ENCODE peak calls at places on chromosomes 13 and 19, in six cellular contexts. One of them, this sample, is unnamed.

GRCh38 chr13:51959773-51960172 is 51.5 kb downstream of the ATP7B start:
- DNase-seq in cardiac fibroblast: no peak
- DNase-seq in astrocyte of the spinal cord: no peak
- DNase-seq in kidney epithelial cell: no peak
- DNase-seq in breast epithelium: no peak
- DNase-seq in AG04450: no peak
- DNase-seq in this sample: no peak

GRCh38 chr13:101218484-101218883 is 197.8 kb downstream of the NALCN start:
- DNase-seq in cardiac fibroblast: no peak
- DNase-seq in astrocyte of the spinal cord: no peak
- DNase-seq in kidney epithelial cell: no peak
- DNase-seq in breast epithelium: no peak
- DNase-seq in AG04450: no peak
- DNase-seq in this sample: no peak

GRCh38 chr19:16051254-16052025 is 24.9 kb upstream of the TPM4 start:
- DNase-seq in cardiac fibroblast: peak; percentile 42
- DNase-seq in astrocyte of the spinal cord: no peak
- DNase-seq in kidney epithelial cell: no peak
- DNase-seq in breast epithelium: no peak
- DNase-seq in AG04450: no peak
- DNase-seq in this sample: no peak

GRCh38 chr19:57099199-57099661 is 20.6 kb upstream of the USP29 start:
- DNase-seq in cardiac fibroblast: peak; percentile 51
- DNase-seq in astrocyte of the spinal cord: no peak
- DNase-seq in kidney epithelial cell: no peak
- DNase-seq in breast epithelium: peak; percentile 61
- DNase-seq in AG04450: no peak
- DNase-seq in this sample: peak; percentile 1

GRCh38 chr19:13959141-13959961 is 7.0 kb downstream of the DCAF15 start:
- DNase-seq in cardiac fibroblast: no peak
- DNase-seq in astrocyte of the spinal cord: no peak
- DNase-seq in kidney epithelial cell: no peak
- DNase-seq in breast epithelium: no peak
- DNase-seq in AG04450: no peak
- DNase-seq in this sample: no peak

GRCh38 chr19:18445252-18445948 is 7.5 kb upstream of the ISYNA1 start:
- DNase-seq in cardiac fibroblast: no peak
- DNase-seq in astrocyte of the spinal cord: no peak
- DNase-seq in kidney epithelial cell: no peak
- DNase-seq in breast epithelium: no peak
- DNase-seq in AG04450: no peak
- DNase-seq in this sample: no peak

GRCh38 chr19:7907544-7907943 is 3.9 kb downstream of the MAP2K7 start:
- DNase-seq in cardiac fibroblast: no peak
- DNase-seq in astrocyte of the spinal cord: no peak
- DNase-seq in kidney epithelial cell: no peak
- DNase-seq in breast epithelium: no peak
- DNase-seq in AG04450: no peak
- DNase-seq in this sample: no peak

GRCh38 chr19:49710372-49710951 is 19.5 kb downstream of the CPT1C start:
- DNase-seq in cardiac fibroblast: peak; percentile 42
- DNase-seq in astrocyte of the spinal cord: peak; percentile 64
- DNase-seq in kidney epithelial cell: peak; percentile 28
- DNase-seq in breast epithelium: no peak
- DNase-seq in AG04450: no peak
- DNase-seq in this sample: no peak

GRCh38 chr19:49950956-49951526 is 9.9 kb downstream of the SIGLEC11 start:
- DNase-seq in cardiac fibroblast: no peak
- DNase-seq in astrocyte of the spinal cord: no peak
- DNase-seq in kidney epithelial cell: no peak
- DNase-seq in breast epithelium: peak; percentile 34
- DNase-seq in AG04450: no peak
- DNase-seq in this sample: no peak

DNA sequence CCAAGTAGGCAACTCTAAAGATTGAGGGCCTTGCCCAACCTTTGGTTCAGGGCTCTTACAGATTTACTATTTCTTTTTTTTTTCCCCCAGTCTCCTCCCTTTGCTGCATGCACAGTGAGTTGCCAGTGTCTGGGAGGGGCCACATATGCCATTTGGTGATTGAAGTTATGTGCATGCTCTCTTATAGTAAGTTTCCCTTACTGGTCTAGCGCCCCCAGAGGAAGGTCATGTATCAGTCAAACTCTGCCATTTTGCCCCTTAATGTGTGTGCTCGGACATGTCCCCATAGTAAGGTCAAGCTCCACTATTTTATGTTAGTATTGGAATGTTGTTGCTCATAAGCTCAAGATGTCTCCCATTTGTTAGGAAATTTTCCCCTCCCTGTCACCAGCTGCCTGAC is 1138.0 kb upstream of the SLC10A2 start:
- DNase-seq in cardiac fibroblast: no peak
- DNase-seq in astrocyte of the spinal cord: no peak
- DNase-seq in kidney epithelial cell: no peak
- DNase-seq in breast epithelium: no peak
- DNase-seq in AG04450: no peak
- DNase-seq in this sample: no peak
- TF ChIP-seq CTCF in cardiac fibroblast: no peak
- TF ChIP-seq CTCF in astrocyte of the spinal cord: no peak
- TF ChIP-seq CTCF in kidney epithelial cell: no peak
- TF ChIP-seq CTCF in breast epithelium: no peak
- TF ChIP-seq CTCF in AG04450: no peak
- TF ChIP-seq CTCF in this sample: no peak

DNA sequence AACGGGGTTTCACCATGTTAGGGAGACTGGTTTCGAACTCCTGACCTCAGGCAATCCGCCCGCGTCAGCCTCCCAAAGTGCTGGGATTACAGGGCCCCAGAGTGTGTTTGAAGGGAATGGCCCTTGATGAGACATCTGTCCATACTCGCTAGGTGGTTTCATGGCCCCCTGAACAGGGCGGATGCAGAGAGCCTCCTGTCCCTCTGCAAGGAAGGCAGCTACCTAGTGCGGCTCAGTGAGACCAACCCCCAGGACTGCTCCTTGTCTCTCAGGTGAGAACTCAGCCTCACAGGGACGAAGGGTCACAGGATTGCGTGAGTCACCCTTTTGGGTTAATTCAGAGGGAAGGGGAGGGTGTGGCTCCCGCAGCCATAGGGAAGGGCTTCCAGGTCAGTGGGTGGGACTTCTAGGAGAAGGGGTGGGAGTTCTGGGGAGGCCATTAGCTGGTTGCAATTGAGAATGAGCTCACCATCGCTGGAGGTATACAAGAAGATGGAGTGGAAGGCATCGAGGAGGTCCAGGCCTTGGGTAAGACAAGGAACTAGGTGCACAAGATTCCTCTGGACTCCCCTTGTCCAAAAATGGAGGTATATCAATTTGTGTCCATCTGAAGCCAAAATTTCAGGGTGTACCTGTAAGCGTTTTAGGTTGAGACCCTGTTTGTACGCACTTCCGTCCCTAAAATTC is 9.2 kb downstream of the SHD start:
- DNase-seq in cardiac fibroblast: no peak
- DNase-seq in astrocyte of the spinal cord: no peak
- DNase-seq in kidney epithelial cell: no peak
- DNase-seq in breast epithelium: no peak
- DNase-seq in AG04450: no peak
- DNase-seq in this sample: no peak
- H3K4me3 ChIP-seq in cardiac fibroblast: no peak overlapping the region
- H3K4me3 ChIP-seq in astrocyte of the spinal cord: no peak overlapping the region
- H3K4me3 ChIP-seq in kidney epithelial cell: no peak overlapping the region
- H3K4me3 ChIP-seq in breast epithelium: no peak overlapping the region
- H3K4me3 ChIP-seq in AG04450: no peak overlapping the region
- H3K4me3 ChIP-seq in this sample: no peak overlapping the region

GRCh38 chr19:45794627-45795026 is 2.0 kb upstream of the DMWD start:
- DNase-seq in cardiac fibroblast: no peak
- DNase-seq in astrocyte of the spinal cord: no peak
- DNase-seq in kidney epithelial cell: no peak
- DNase-seq in breast epithelium: no peak
- DNase-seq in AG04450: no peak
- DNase-seq in this sample: no peak
- TF ChIP-seq CTCF in cardiac fibroblast: no peak
- TF ChIP-seq CTCF in astrocyte of the spinal cord: no peak
- TF ChIP-seq CTCF in kidney epithelial cell: no peak
- TF ChIP-seq CTCF in breast epithelium: no peak
- TF ChIP-seq CTCF in AG04450: no peak
- TF ChIP-seq CTCF in this sample: no peak

GRCh38 chr19:53824134-53824611 is at the start of gene NLRP12:
- DNase-seq in cardiac fibroblast: no peak
- DNase-seq in astrocyte of the spinal cord: no peak
- DNase-seq in kidney epithelial cell: no peak
- DNase-seq in breast epithelium: no peak
- DNase-seq in AG04450: no peak
- DNase-seq in this sample: no peak
- H3K4me3 ChIP-seq in cardiac fibroblast: no peak within 1 kb of the TSS
- H3K4me3 ChIP-seq in astrocyte of the spinal cord: no peak within 1 kb of the TSS
- H3K4me3 ChIP-seq in kidney epithelial cell: no peak within 1 kb of the TSS
- H3K4me3 ChIP-seq in breast epithelium: no peak within 1 kb of the TSS
- H3K4me3 ChIP-seq in AG04450: no peak within 1 kb of the TSS
- H3K4me3 ChIP-seq in this sample: no peak within 1 kb of the TSS